ENCODE peak calls at places on chromosomes 5 and 9, in four cellular contexts. A is HAP-1, D is breast epithelium, Q is K562. B is an unnamed sample. For H3K4me1, the result is how much of the 10 kb centered on the place peaks cover.

GRCh38 chr5:125409496-125410351 is 663.3 kb upstream of the ZNF608 start:
- DNase-seq in D (no peak), Q (no peak), A (peak), B (no peak)

GRCh38 chr5:77180167-77181081 is 30.1 kb upstream of the PDE8B start:
- DNase-seq in D (no peak), Q (no peak), A (no peak), B (no peak)

GRCh38 chr9:106757539-106757938 is 105.4 kb upstream of the ZNF462 start:
- DNase-seq in D (no peak), A (no peak), Q (no peak), B (no peak)

GRCh38 chr5:157603333-157604190 is 28.0 kb upstream of the ADAM19 start:
- DNase-seq in Q (no peak), D (no peak), A (no peak), B (no peak)

GRCh38 chr5:167759411-167759821 is 532.0 kb upstream of the WWC1 start:
- DNase-seq in A (no peak), Q (no peak), D (no peak), B (no peak)

GRCh38 chr9:116154334-116154975 is 864 bp downstream of the PAPPA start:
- DNase-seq in Q (no peak), A (peak), D (no peak), B (no peak)

GRCh38 chr5:60649288-60649917 is 50.6 kb downstream of the DEPDC1B start:
- DNase-seq in A (no peak), D (no peak), Q (peak), B (no peak)

GRCh38 chr5:147887026-147887627 is 8.6 kb downstream of the SCGB3A2 start:
- DNase-seq in Q (no peak), A (peak), D (no peak), B (no peak)

GRCh38 chr9:97627624-97628023 is 5.5 kb downstream of the TSTD2 start:
- DNase-seq in A (no peak), D (no peak), Q (no peak), B (no peak)

GRCh38 chr5:38433160-38433861 is 123.1 kb downstream of the LIFR start:
- DNase-seq in A (no peak), Q (no peak), D (peak), B (no peak)

GRCh38 chr5:113050606-113051391 is 74.2 kb downstream of the DCP2 start:
- DNase-seq in Q (no peak), A (no peak), D (no peak), B (no peak)

GRCh38 chr5:32773944-32774343 is 62.8 kb downstream of the NPR3 start:
- DNase-seq in A (no peak), D (no peak), Q (no peak), B (no peak)

GRCh38 chr5:121288781-121289180 is 562.9 kb upstream of the FTMT start:
- DNase-seq in D (no peak), A (no peak), Q (no peak), B (no peak)

GRCh38 chr5:153941265-153941664 is 97.4 kb downstream of the FAM114A2 start:
- DNase-seq in A (no peak), D (no peak), Q (no peak), B (no peak)

GRCh38 chr5:136031713-136032112 is 2.9 kb downstream of the TGFBI start:
- DNase-seq in A (no peak), Q (no peak), D (no peak), B (no peak)

GRCh38 chr5:148788636-148789035 is 37.8 kb upstream of the ADRB2 start:
- DNase-seq in D (no peak), Q (no peak), A (no peak), B (no peak)

GRCh38 chr9:134809296-134809695 is 71.3 kb upstream of the FCN2 start:
- DNase-seq in A (no peak), D (no peak), Q (no peak), B (no peak)

GRCh38 chr9:134811079-134811672 is 69.4 kb upstream of the FCN2 start:
- DNase-seq in Q (no peak), D (no peak), A (no peak), B (no peak)

GRCh38 chr9:134813841-134814240 is 66.8 kb upstream of the FCN2 start:
- DNase-seq in A (no peak), D (no peak), Q (no peak), B (no peak)

GRCh38 chr9:134814598-134815215 is 65.9 kb upstream of the FCN2 start:
- DNase-seq in D (no peak), Q (no peak), A (no peak), B (no peak)

DNA sequence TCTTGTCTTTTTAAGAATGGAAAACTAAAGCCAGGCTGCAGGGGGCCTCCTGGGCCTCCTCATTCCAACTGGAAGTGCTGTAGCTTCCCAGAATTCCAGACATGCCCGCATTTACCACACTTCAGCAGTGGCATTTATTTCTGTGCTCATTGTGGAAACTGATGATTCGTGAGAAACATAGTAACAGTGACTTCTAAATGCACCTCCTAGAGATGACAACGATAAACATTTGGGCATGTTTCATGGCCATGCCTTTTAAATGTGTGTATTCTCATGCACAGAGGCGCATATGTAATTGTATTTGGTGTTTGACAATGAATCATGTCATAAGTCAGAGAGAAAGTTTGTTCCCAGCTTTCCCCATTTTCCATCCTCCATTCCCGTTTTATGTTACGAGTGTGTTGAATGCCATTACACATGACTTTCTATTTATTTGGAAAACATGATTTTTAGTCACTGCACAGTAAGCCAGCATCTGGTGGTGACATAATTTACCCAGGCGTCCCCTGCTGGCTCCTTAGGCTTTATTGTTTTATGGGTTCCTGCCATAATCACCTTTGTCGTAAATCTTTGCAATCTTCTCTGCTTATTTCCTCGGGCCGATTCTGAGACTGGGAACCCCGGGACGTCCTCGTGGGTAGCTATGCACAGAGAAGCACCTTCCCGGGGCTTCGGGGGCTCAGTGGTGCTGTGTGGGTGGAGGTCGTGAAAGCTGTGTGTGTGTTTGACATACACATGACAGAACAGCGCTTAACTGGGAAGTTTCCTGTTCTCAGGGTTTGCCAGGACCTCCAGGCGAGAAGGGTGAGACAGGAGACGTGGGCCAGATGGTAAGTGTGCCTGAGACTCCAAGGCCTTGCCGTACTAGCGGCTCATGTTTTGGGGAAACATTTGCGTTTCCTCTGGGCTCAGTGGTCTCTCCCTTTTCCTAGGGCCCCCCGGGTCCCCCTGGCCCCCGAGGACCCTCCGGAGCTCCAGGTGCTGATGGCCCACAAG is 68.6 kb upstream of the FCN2 start:
- DNase-seq in D (no peak), Q (no peak), A (no peak), B (no peak)
- H3K4me1 ChIP-seq in D (under half), Q (under half), A (under half), B (under half)

DNA sequence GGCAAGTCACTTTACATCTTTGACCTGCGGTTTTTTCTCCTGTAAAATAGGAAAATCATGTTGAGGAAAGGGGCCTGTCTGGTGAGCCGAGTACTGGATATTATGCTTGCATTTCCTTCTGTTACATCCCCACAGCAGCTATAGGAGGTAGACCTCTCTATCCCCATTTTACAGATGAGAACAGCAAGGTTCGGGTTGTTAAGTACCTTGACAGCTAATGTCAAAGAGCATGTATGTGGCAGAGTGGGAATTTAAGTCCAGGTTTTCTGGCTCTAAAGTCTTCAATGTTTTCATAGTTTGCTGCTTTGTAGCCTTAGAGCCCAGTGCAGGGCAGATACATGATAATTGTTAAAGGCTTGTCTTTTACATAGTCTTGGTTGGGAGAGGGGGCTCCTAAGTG is 2.8 kb downstream of the TMEM268 start:
- DNase-seq in A (no peak), Q (no peak), D (no peak), B (no peak)
- H3K4me1 ChIP-seq in A (under half), Q (under half), D (under half), B (half or more)

GRCh38 chr5:143207058-143207457 is 196.4 kb downstream of the NR3C1 start:
- DNase-seq in D (no peak), Q (no peak), A (no peak), B (no peak)
- H3K4me1 ChIP-seq in D (under half), Q (under half), A (under half), B (under half)

GRCh38 chr5:107564896-107565295 is 105.8 kb downstream of the EFNA5 start:
- DNase-seq in D (no peak), Q (no peak), A (no peak), B (no peak)

GRCh38 chr5:107566537-107566875 is 104.2 kb downstream of the EFNA5 start:
- DNase-seq in Q (no peak), D (no peak), A (no peak), B (no peak)

GRCh38 chr5:107565791-107566536 is 104.8 kb downstream of the EFNA5 start:
- DNase-seq in D (no peak), Q (no peak), A (peak), B (no peak)

GRCh38 chr5:107560377-107560776 is 110.4 kb downstream of the EFNA5 start:
- DNase-seq in A (no peak), D (no peak), Q (no peak), B (no peak)

DNA sequence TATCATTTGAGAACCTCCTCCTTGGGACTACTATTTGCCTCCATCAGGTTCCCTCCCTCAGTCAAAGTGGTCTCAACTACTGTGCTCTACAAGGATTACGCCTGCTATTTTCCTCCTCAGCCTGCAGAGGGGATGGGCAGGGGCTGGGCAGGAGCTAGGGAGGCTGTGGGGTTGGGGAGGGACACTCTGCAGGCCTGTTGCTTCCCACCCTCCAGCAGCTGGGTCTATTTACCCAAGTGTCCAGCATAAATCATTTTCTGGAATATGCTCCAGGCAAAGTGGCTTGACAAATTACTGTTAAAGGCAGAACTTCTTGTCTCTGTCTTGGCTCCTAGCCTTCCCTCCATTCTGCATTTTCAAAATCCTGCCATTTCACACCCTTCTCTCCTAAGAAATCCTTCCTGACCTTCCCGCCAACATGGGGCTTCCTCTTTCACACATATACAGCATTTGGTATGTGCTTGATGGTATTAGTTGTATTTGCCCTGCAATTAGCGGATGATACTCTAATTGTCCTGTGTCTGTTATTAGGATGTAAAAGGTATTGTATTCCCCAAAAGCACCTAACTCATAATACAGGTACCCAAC is 106.7 kb downstream of the EFNA5 start:
- DNase-seq in Q (no peak), D (no peak), A (no peak), B (no peak)
- H3K4me1 ChIP-seq in Q (under half), D (under half), A (under half), B (under half)

GRCh38 chr9:127135056-127135745 is 12.8 kb upstream of the ANGPTL2 start:
- DNase-seq in Q (no peak), D (no peak), A (no peak), B (no peak)

GRCh38 chr9:127131871-127132270 is 9.4 kb upstream of the ANGPTL2 start:
- DNase-seq in D (no peak), A (no peak), Q (no peak), B (no peak)

GRCh38 chr9:127132375-127132774 is 9.9 kb upstream of the ANGPTL2 start:
- DNase-seq in Q (no peak), A (no peak), D (no peak), B (no peak)

GRCh38 chr9:127133739-127134167 is 11.3 kb upstream of the ANGPTL2 start:
- DNase-seq in Q (no peak), D (peak), A (no peak), B (no peak)

GRCh38 chr9:127132921-127133647 is 10.6 kb upstream of the ANGPTL2 start:
- DNase-seq in Q (no peak), D (peak), A (no peak), B (no peak)
- H3K4me1 ChIP-seq in Q (under half), D (under half), A (under half), B (under half)

GRCh38 chr9:35519697-35520403 is 29.9 kb downstream of the RUSC2 start:
- DNase-seq in Q (no peak), D (no peak), A (no peak), B (no peak)
- H3K4me1 ChIP-seq in Q (under half), D (half or more), A (under half), B (half or more)

GRCh38 chr5:168940712-168941111 is 360.2 kb downstream of the SLIT3 start:
- DNase-seq in A (no peak), D (no peak), Q (no peak), B (no peak)
- H3K4me1 ChIP-seq in A (under half), D (under half), Q (under half), B (under half)

GRCh38 chr5:177430146-177430951 is 3.9 kb downstream of the GRK6 start:
- DNase-seq in D (no peak), Q (no peak), A (no peak), B (no peak)
- H3K4me1 ChIP-seq in D (under half), Q (half or more), A (under half), B (half or more)

GRCh38 chr9:77996696-77997095 is 34.9 kb downstream of the GNAQ start:
- DNase-seq in Q (no peak), A (no peak), D (no peak), B (no peak)

GRCh38 chr9:78000221-78000620 is 31.4 kb downstream of the GNAQ start:
- DNase-seq in A (no peak), Q (no peak), D (no peak), B (no peak)

GRCh38 chr9:78001946-78002731 is 29.5 kb downstream of the GNAQ start:
- DNase-seq in Q (no peak), A (no peak), D (no peak), B (no peak)

GRCh38 chr9:77999231-77999631 is 32.4 kb downstream of the GNAQ start:
- DNase-seq in Q (no peak), A (no peak), D (no peak), B (no peak)

GRCh38 chr9:77997611-77998349 is 33.8 kb downstream of the GNAQ start:
- DNase-seq in D (no peak), Q (no peak), A (no peak), B (no peak)
- H3K4me1 ChIP-seq in D (under half), Q (under half), A (under half), B (under half)

GRCh38 chr5:177349362-177349647 is 2.2 kb downstream of the LMAN2 start:
- DNase-seq in A (no peak), Q (no peak), D (no peak), B (no peak)

GRCh38 chr5:177350776-177351391 is 584 bp downstream of the LMAN2 start:
- DNase-seq in Q (no peak), D (no peak), A (no peak), B (no peak)

GRCh38 chr5:177349762-177350161 is 1.7 kb downstream of the LMAN2 start:
- DNase-seq in D (no peak), Q (no peak), A (no peak), B (no peak)

GRCh38 chr5:177353093-177353492 is 1.6 kb upstream of the LMAN2 start:
- DNase-seq in A (no peak), D (no peak), Q (no peak), B (no peak)

DNA sequence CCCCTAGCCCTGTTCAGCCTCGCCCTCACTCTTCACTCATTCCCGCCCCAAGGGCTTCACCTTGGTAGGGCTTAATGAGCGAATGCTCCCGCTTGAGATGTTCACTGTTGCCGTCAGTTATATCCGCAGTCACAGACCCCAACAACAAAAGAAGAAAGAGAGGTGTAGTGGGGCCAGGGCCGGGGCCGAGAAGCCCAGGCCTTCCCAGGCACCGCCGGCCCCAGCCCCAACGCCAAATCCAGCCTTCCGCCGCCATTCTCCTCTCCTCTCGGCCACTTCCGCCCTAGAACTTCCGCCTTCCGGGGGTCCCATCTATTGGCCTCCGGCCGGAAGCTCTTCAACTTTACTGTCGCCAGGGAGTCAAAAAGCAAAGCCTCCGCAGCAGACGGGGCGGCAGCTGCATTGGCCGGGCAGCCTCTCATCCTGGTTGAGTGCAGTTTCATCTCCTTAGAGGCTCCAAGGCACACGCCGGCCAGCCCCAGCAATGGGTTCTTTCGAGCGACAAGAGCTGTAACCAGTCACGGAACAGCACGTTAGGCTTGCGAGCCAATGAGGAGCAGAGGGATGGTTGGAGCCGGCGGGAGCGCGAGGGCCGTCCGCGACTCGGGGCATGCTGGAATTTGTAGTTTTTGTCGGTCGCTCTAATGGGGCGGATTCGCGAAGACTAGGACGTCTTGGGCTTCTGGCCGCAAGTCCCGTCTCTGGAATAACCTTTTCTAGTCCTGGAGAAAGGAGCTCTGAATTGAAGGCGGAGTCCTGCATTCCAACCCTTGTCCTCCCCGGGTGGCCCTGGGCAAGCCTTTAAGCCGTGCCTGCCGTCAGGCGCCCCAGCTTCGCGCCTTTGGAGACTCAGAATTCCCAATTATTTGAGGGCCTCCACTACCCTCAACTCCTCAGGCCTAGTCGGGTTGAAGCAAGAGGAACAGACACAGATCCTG is at the start of gene LMAN2:
- DNase-seq in A (peak), D (peak), Q (peak), B (peak)
- H3K4me1 ChIP-seq in A (under half), D (under half), Q (under half), B (under half)